ENCODE peak calls at places on chromosomes 3 and 15, in nine cellular contexts. I, C, A, J, R, D, P, H and K are unnamed samples.

GRCh38 chr15:78828930-78829329 is 17.7 kb upstream of the ADAMTS7 start:
- DNase-seq in H (no peak), P (no peak), A (no peak), D (no peak), J (no peak), C (no peak), R (no peak), I (no peak), K (no peak)

GRCh38 chr3:54951405-54951804 is 23.5 kb upstream of the LRTM1 start:
- DNase-seq in C (no peak), A (peak; percentile 82), H (peak; percentile 84), P (no peak), R (peak; percentile 92), D (no peak), I (peak; percentile 97), J (no peak), K (peak; percentile 92)

GRCh38 chr3:27311400-27311799 is 57.8 kb downstream of the NEK10 start:
- DNase-seq in J (no peak), C (no peak), I (peak; percentile 96), H (peak; percentile 31), R (peak; percentile 98), A (peak; percentile 97), D (no peak), P (peak; percentile 60), K (peak; percentile 93)

GRCh38 chr15:100204771-100205170 is 137.0 kb downstream of the ADAMTS17 start:
- DNase-seq in P (no peak), R (no peak), I (no peak), J (no peak), C (no peak), D (no peak), H (no peak), A (no peak), K (no peak)

GRCh38 chr3:195160257-195160898 is 110.6 kb downstream of the XXYLT1 start:
- DNase-seq in P (no peak), J (no peak), A (peak; percentile 36), C (peak; percentile 60), H (no peak), D (no peak), I (peak; percentile 73), R (peak; percentile 63), K (no peak)

GRCh38 chr3:14352002-14352627 is 50.3 kb upstream of the SLC6A6 start:
- DNase-seq in R (peak; percentile 29), A (peak; percentile 24), J (no peak), P (peak; percentile 57), H (no peak), I (no peak), C (no peak), D (no peak), K (peak; percentile 39)

GRCh38 chr3:4939276-4939675 is 40.0 kb upstream of the BHLHE40 start:
- DNase-seq in H (no peak), P (no peak), J (no peak), D (no peak), A (no peak), I (peak; percentile 4), C (no peak), R (peak; percentile 19), K (no peak)

GRCh38 chr3:42655980-42656679 is 2.6 kb downstream of the ZBTB47 start:
- DNase-seq in A (peak; percentile 42), I (peak; percentile 77), H (no peak), R (peak; percentile 59), J (no peak), C (no peak), D (no peak), P (no peak), K (peak; percentile 59)

GRCh38 chr3:159861369-159861987 is 127.2 kb upstream of the IL12A start:
- DNase-seq in J (no peak), A (no peak), R (peak; percentile 36), C (no peak), D (no peak), H (no peak), P (no peak), I (no peak), K (peak; percentile 50)

GRCh38 chr15:89822030-89822429 is 7.4 kb upstream of the ANPEP start:
- DNase-seq in H (no peak), P (peak; percentile 66), I (no peak), J (no peak), A (peak; percentile 59), R (peak; percentile 67), D (peak; percentile 68), C (no peak), K (peak; percentile 70)

GRCh38 chr3:131283862-131284261 is 97.7 kb upstream of the NUDT16 start:
- DNase-seq in I (peak; percentile 34), J (no peak), C (no peak), P (no peak), R (no peak), D (no peak), H (no peak), A (no peak), K (no peak)

GRCh38 chr15:78930577-78931388 is 14.1 kb downstream of the CTSH start:
- DNase-seq in R (peak; percentile 95), C (no peak), I (peak; percentile 88), D (peak; percentile 61), J (no peak), A (peak; percentile 86), P (peak; percentile 68), H (peak; percentile 59), K (peak; percentile 92)

GRCh38 chr3:185900228-185900627 is 37.6 kb downstream of the TRA2B start:
- DNase-seq in A (peak; percentile 89), I (peak; percentile 98), C (no peak), D (no peak), R (peak; percentile 98), P (peak; percentile 64), J (no peak), H (peak; percentile 61), K (peak; percentile 97)

GRCh38 chr15:66883322-66883911 is 181.4 kb downstream of the SMAD6 start:
- DNase-seq in R (peak; percentile 99), J (no peak), I (peak; percentile 100), H (peak; percentile 100), P (peak; percentile 96), C (no peak), D (no peak), A (peak; percentile 100), K (peak; percentile 99)

GRCh38 chr3:65490132-65490531 is 548.6 kb downstream of the MAGI1 start:
- DNase-seq in C (no peak), A (no peak), I (no peak), D (no peak), R (no peak), P (no peak), H (no peak), J (no peak), K (no peak)

GRCh38 chr15:69704229-69704628 is 251.6 kb downstream of the RPLP1 start:
- DNase-seq in P (no peak), A (no peak), C (no peak), I (peak; percentile 2), H (no peak), J (no peak), R (no peak), D (no peak), K (no peak)

GRCh38 chr3:171193693-171194092 is 167.2 kb upstream of the SLC2A2 start:
- DNase-seq in H (no peak), C (no peak), A (no peak), P (no peak), I (peak; percentile 29), J (no peak), D (no peak), R (peak; percentile 33), K (no peak)

GRCh38 chr15:101357885-101358284 is 62.8 kb upstream of the SNRPA1 start:
- DNase-seq in H (no peak), A (no peak), I (no peak), P (no peak), R (no peak), D (no peak), C (no peak), J (no peak), K (no peak)

GRCh38 chr15:78811124-78811824 is at the start of gene ADAMTS7:
- DNase-seq in H (peak; percentile 51), R (peak; percentile 77), I (peak; percentile 84), P (peak; percentile 96), A (peak; percentile 73), J (no peak), D (peak; percentile 88), C (no peak), K (peak; percentile 85)